ENCODE peak calls at places on chromosomes 16 and 17, in five cellular contexts. M is T-helper 2 cell, N is IMR-90, X is amniotic epithelial cell, Z is glutamatergic neuron. J is an unnamed sample.

GRCh38 chr17:29407856-29408255 is 17.7 kb downstream of the TAOK1 start:
- DNase-seq in Z (no peak), M (no peak), N (peak), X (peak), J (no peak)

GRCh38 chr17:78706271-78706915 is 75.7 kb downstream of the CYTH1 start:
- DNase-seq in X (no peak), M (no peak), N (peak), Z (no peak), J (no peak)

GRCh38 chr16:6918661-6919060 is 414.0 kb upstream of the RBFOX1 start:
- DNase-seq in Z (no peak), M (no peak), X (no peak), N (no peak), J (no peak)

GRCh38 chr17:39867891-39868553 is at the start of gene ZPBP2:
- DNase-seq in N (no peak), Z (no peak), X (no peak), M (peak), J (no peak)

GRCh38 chr17:59487161-59487873 is 78.1 kb upstream of the DHX40 start:
- DNase-seq in X (peak), M (no peak), N (no peak), Z (no peak), J (no peak)

GRCh38 chr16:11498683-11499082 is 88.0 kb downstream of the LITAF start:
- DNase-seq in X (peak), N (no peak), Z (no peak), M (no peak), J (no peak)

GRCh38 chr16:9248162-9248561 is 156.7 kb downstream of the HAPSTR1 start:
- DNase-seq in X (no peak), M (no peak), N (no peak), Z (no peak), J (no peak)

GRCh38 chr17:74862108-74862901 is 2.6 kb upstream of the GRIN2C start:
- DNase-seq in N (peak), M (peak), X (no peak), Z (peak), J (no peak)

GRCh38 chr16:10122546-10122945 is 59.7 kb downstream of the GRIN2A start:
- DNase-seq in N (no peak), Z (no peak), M (no peak), X (no peak), J (no peak)

GRCh38 chr16:83400234-83400633 is 407.5 kb upstream of the HSBP1 start:
- DNase-seq in Z (no peak), M (no peak), X (no peak), N (no peak), J (no peak)

GRCh38 chr16:17512636-17513220 is 42.0 kb upstream of the XYLT1 start:
- DNase-seq in Z (no peak), N (peak), X (no peak), M (no peak), J (no peak)

GRCh38 chr17:28748852-28749515 is 5.2 kb downstream of the TRAF4 start:
- DNase-seq in X (no peak), M (no peak), Z (no peak), N (no peak), J (no peak)

GRCh38 chr17:17386143-17386800 is 83.1 kb downstream of the NT5M start:
- DNase-seq in X (no peak), N (no peak), M (no peak), Z (peak), J (no peak)

GRCh38 chr17:28896491-28896883 is 1.0 kb downstream of the FLOT2 start:
- DNase-seq in Z (no peak), X (no peak), N (no peak), M (no peak), J (no peak)

GRCh38 chr16:16021988-16022682 is 72.7 kb downstream of the ABCC1 start:
- DNase-seq in Z (peak), M (no peak), X (peak), N (peak), J (peak)

GRCh38 chr17:10048951-10049350 is 143.9 kb upstream of the RCVRN start:
- DNase-seq in X (no peak), M (no peak), N (no peak), Z (no peak), J (no peak)

GRCh38 chr16:88479795-88480760 is 27.0 kb downstream of the ZFPM1 start:
- DNase-seq in X (no peak), N (no peak), Z (no peak), M (no peak), J (no peak)

GRCh38 chr17:80523054-80523744 is 21.4 kb upstream of the RPTOR start:
- DNase-seq in Z (no peak), N (no peak), X (no peak), M (no peak), J (no peak)

GRCh38 chr17:2849327-2849670 is 53.1 kb downstream of the RAP1GAP2 start:
- DNase-seq in M (no peak), Z (peak), N (no peak), X (no peak), J (no peak)

GRCh38 chr17:16121915-16122314 is 93.4 kb downstream of the NCOR1 start:
- DNase-seq in M (no peak), Z (no peak), N (peak), X (no peak), J (no peak)

GRCh38 chr17:6365187-6365943 is 69.6 kb downstream of the AIPL1 start:
- DNase-seq in M (no peak), X (peak), Z (no peak), N (peak), J (no peak)

GRCh38 chr17:55743103-55743679 is 7.7 kb upstream of the PCTP start:
- DNase-seq in N (no peak), Z (no peak), X (peak), M (no peak), J (peak)

GRCh38 chr17:30395398-30396022 is 16.8 kb downstream of the CPD start:
- DNase-seq in M (no peak), X (no peak), Z (no peak), N (no peak), J (no peak)

GRCh38 chr16:50229149-50229726 is 37.1 kb upstream of the ADCY7 start:
- DNase-seq in X (no peak), N (no peak), Z (no peak), M (no peak), J (no peak)

GRCh38 chr16:49603956-49604355 is 230.4 kb downstream of the C16orf78 start:
- DNase-seq in M (no peak), Z (no peak), X (no peak), N (no peak), J (no peak)

GRCh38 chr17:28372203-28372944 is 880 bp downstream of the SARM1 start:
- DNase-seq in M (no peak), N (peak), X (peak), Z (peak), J (no peak)

GRCh38 chr16:59296002-59296401 is 561.9 kb upstream of the GOT2 start:
- DNase-seq in X (no peak), Z (no peak), N (no peak), M (no peak), J (no peak)

GRCh38 chr16:56609463-56609921 is 1.1 kb downstream of the MT2A start:
- DNase-seq in X (peak), Z (no peak), M (peak), N (peak), J (peak)

GRCh38 chr16:54175552-54176375 is 110.8 kb downstream of the IRX3 start:
- DNase-seq in M (no peak), Z (no peak), X (no peak), N (no peak), J (no peak)

GRCh38 chr17:65568918-65569317 is 7.5 kb upstream of the AXIN2 start:
- DNase-seq in M (no peak), Z (no peak), X (no peak), N (no peak), J (no peak)